ENCODE peak calls at places on chromosome 21, in ten cellular contexts. B is pancreas, D is mammary epithelial cell, I is brain microvascular endothelial cell, R is SK-N-SH, J is heart right ventricle, W is colonic mucosa, Y is fibroblast of lung, F is AG04450, P is heart left ventricle. G is an unnamed sample.
A peak's percentile ranks its signal among the peaks of the same experiment; 100 is the strongest.

GRCh38 chr21:41321211-41321907 is 4.8 kb downstream of the FAM3B start:
- DNase-seq in F (no peak), R (no peak), P (no peak), J (no peak), B (no peak), Y (no peak), I (no peak), D (no peak), W (no peak), G (no peak)

GRCh38 chr21:45568383-45568782 is 26.1 kb upstream of the SLC19A1 start:
- DNase-seq in W (no peak), D (no peak), Y (no peak), J (no peak), I (no peak), B (no peak), F (no peak), R (no peak), P (no peak), G (no peak)

GRCh38 chr21:42725416-42725930 is 72.1 kb downstream of the PDE9A start:
- DNase-seq in Y (no peak), I (no peak), B (no peak), W (no peak), J (no peak), F (no peak), D (no peak), P (no peak), R (no peak), G (no peak)

GRCh38 chr21:46425061-46425460 is 33.6 kb upstream of the DIP2A start:
- DNase-seq in W (no peak), P (no peak), F (no peak), R (no peak), Y (no peak), D (no peak), I (no peak), J (no peak), B (no peak), G (peak; percentile 96)

GRCh38 chr21:34557261-34557660 is 45.3 kb upstream of the KCNE1 start:
- DNase-seq in Y (no peak), P (no peak), I (no peak), J (no peak), W (no peak), F (no peak), B (no peak), D (no peak), R (no peak), G (no peak)

GRCh38 chr21:35239811-35240219 is 190.7 kb upstream of the RUNX1 start:
- DNase-seq in W (no peak), R (peak; percentile 25), D (no peak), B (no peak), I (no peak), J (peak; percentile 11), Y (no peak), F (no peak), P (peak; percentile 34), G (no peak)

GRCh38 chr21:41506526-41507520 is 1.1 kb downstream of the TMPRSS2 start:
- DNase-seq in W (peak; percentile 73), B (peak; percentile 73), D (peak; percentile 21), F (no peak), R (no peak), I (no peak), P (no peak), Y (no peak), J (no peak), G (peak; percentile 30)

GRCh38 chr21:25515484-25516405 is 91.5 kb downstream of the MRPL39 start:
- DNase-seq in D (no peak), P (no peak), R (no peak), Y (peak; percentile 68), W (no peak), F (peak; percentile 41), J (no peak), B (no peak), I (peak; percentile 47), G (peak; percentile 61)

GRCh38 chr21:26546698-26547097 is 26.4 kb downstream of the CYYR1 start:
- DNase-seq in B (peak; percentile 18), W (no peak), D (no peak), F (no peak), P (peak; percentile 37), R (no peak), I (no peak), J (peak; percentile 54), Y (no peak), G (no peak)

GRCh38 chr21:28742527-28742926 is 250.2 kb downstream of the LTN1 start:
- DNase-seq in I (peak; percentile 33), B (no peak), Y (peak; percentile 81), J (no peak), D (peak; percentile 34), W (no peak), P (no peak), R (peak; percentile 24), F (no peak), G (no peak)

GRCh38 chr21:45592208-45592619 is 50.0 kb upstream of the SLC19A1 start:
- DNase-seq in R (no peak), B (peak; percentile 28), Y (no peak), W (no peak), J (no peak), D (no peak), F (no peak), I (no peak), P (no peak), G (no peak)

GRCh38 chr21:35256468-35256988 is 207.4 kb upstream of the RUNX1 start:
- DNase-seq in D (peak; percentile 99), I (peak; percentile 100), W (peak; percentile 83), F (peak; percentile 98), Y (peak; percentile 99), B (peak; percentile 87), P (peak; percentile 92), J (peak; percentile 83), R (peak; percentile 5), G (no peak)

GRCh38 chr21:22842875-22843274 is 1844.7 kb downstream of the NCAM2 start:
- DNase-seq in R (no peak), J (no peak), W (no peak), P (no peak), B (no peak), D (no peak), I (no peak), F (no peak), Y (no peak), G (no peak)

GRCh38 chr21:8990326-8991087 is 1530.9 kb upstream of the TPTE start:
- DNase-seq in W (no peak), F (no peak), R (no peak), J (no peak), P (no peak), I (no peak), Y (no peak), D (no peak), B (no peak), G (no peak)

GRCh38 chr21:46159841-46160562 is 4.6 kb upstream of the FTCD start:
- DNase-seq in I (no peak), D (no peak), P (peak; percentile 20), J (no peak), B (no peak), Y (no peak), F (no peak), W (peak; percentile 11), R (no peak), G (peak; percentile 8)

GRCh38 chr21:28712396-28712795 is 280.3 kb downstream of the LTN1 start:
- DNase-seq in F (no peak), B (no peak), P (no peak), I (no peak), D (no peak), W (no peak), R (no peak), J (no peak), Y (no peak), G (no peak)

GRCh38 chr21:43768868-43769167 is 7.3 kb downstream of the CSTB start:
- DNase-seq in W (no peak), I (no peak), F (no peak), D (no peak), J (no peak), R (no peak), P (no peak), B (no peak), Y (no peak), G (peak; percentile 88)
- H3K4me3 ChIP-seq in W (no peak overlapping the region), I (no peak overlapping the region), F (no peak overlapping the region), D (no peak overlapping the region), J (no peak overlapping the region), R (no peak overlapping the region), P (no peak overlapping the region), B (no peak overlapping the region), Y (no peak overlapping the region), G (no peak overlapping the region)

DNA sequence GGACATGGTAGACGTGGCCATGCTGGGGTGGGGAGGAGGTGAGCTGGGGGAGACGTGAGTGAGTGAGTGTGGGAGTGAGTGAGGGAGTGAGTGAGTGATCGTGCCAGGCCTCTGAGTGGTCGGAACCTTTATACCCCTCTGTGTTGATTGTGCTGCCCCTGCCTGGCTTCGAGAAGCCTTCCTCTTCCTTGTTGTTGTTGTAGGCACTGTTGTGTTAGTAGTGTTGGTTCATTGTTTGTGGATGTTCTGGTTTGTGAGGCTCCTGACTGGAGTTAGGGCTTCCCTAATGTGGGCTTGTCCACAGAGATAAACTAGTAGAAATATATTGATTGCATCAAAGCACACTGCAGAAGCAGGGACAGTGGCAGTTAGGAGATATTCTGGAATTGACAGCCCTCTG is at the start of gene KRTAP10-3:
- DNase-seq in I (no peak), P (no peak), D (no peak), R (no peak), Y (no peak), J (no peak), B (no peak), W (no peak), F (no peak), G (no peak)
- H3K27ac ChIP-seq in I (no peak within 1 kb of the TSS), P (no peak within 1 kb of the TSS), D (no peak within 1 kb of the TSS), R (no peak within 1 kb of the TSS), Y (no peak within 1 kb of the TSS), J (no peak within 1 kb of the TSS), B (no peak within 1 kb of the TSS), W (no peak within 1 kb of the TSS), F (no peak within 1 kb of the TSS), G (no peak within 1 kb of the TSS)

GRCh38 chr21:36754241-36754881 is 55.4 kb downstream of the SIM2 start:
- DNase-seq in Y (no peak), D (no peak), P (no peak), W (no peak), F (no peak), I (peak; percentile 28), R (no peak), J (no peak), B (no peak), G (no peak)
- TF ChIP-seq CTCF in Y (no peak), D (no peak), P (no peak), W (no peak), F (no peak), I (peak; percentile 19), R (no peak), J (no peak), B (no peak), G (no peak)

GRCh38 chr21:38491536-38491935 is 6.7 kb downstream of the ERG start:
- DNase-seq in R (no peak), Y (no peak), I (no peak), B (no peak), F (no peak), D (no peak), W (no peak), P (no peak), J (no peak), G (no peak)
- H3K4me3 ChIP-seq in R (no peak overlapping the region), Y (no peak overlapping the region), I (no peak overlapping the region), B (no peak overlapping the region), F (no peak overlapping the region), D (no peak overlapping the region), W (no peak overlapping the region), P (no peak overlapping the region), J (no peak overlapping the region), G (no peak overlapping the region)